ENCODE peak calls at places on chromosomes 11 and 22, in five cellular contexts. G, Y, J, H and T are unnamed samples.

GRCh38 chr22:18110194-18110943 is at the start of gene TUBA8:
- DNase-seq in H (no peak), J (no peak), Y (peak; percentile 43), G (peak; percentile 56), T (peak; percentile 50)

GRCh38 chr22:23192133-23192532 is 11.8 kb downstream of the BCR start:
- DNase-seq in G (no peak), J (no peak), Y (no peak), H (no peak), T (no peak)

GRCh38 chr11:123173040-123173855 is 21.8 kb downstream of the CLMP start:
- DNase-seq in J (no peak), G (peak; percentile 98), Y (no peak), H (peak; percentile 98), T (no peak)

GRCh38 chr22:22242488-22242887 is 2.1 kb upstream of the VPREB1 start:
- DNase-seq in Y (no peak), J (no peak), H (no peak), G (no peak), T (no peak)

GRCh38 chr11:58923300-58923788 is 15.9 kb upstream of the GLYATL1 start:
- DNase-seq in G (peak; percentile 64), J (no peak), H (no peak), Y (peak; percentile 61), T (peak; percentile 73)

GRCh38 chr11:34525098-34525497 is 11.5 kb upstream of the ELF5 start:
- DNase-seq in H (no peak), G (no peak), J (no peak), Y (no peak), T (no peak)

GRCh38 chr11:82523141-82523540 is 210.5 kb downstream of the FAM181B start:
- DNase-seq in H (no peak), J (no peak), G (no peak), Y (no peak), T (no peak)

GRCh38 chr11:57249384-57250319 is 12.6 kb upstream of the APLNR start:
- DNase-seq in H (no peak), J (peak; percentile 12), Y (peak; percentile 77), G (peak; percentile 54), T (peak; percentile 21)

GRCh38 chr22:44307509-44308169 is 5.1 kb downstream of the SHISAL1 start:
- DNase-seq in H (no peak), J (no peak), Y (no peak), G (no peak), T (no peak)

GRCh38 chr22:17580461-17581031 is 17.2 kb downstream of the SLC25A18 start:
- DNase-seq in J (no peak), Y (peak; percentile 84), H (no peak), G (no peak), T (no peak)

GRCh38 chr22:18947905-18948304 is 11.8 kb upstream of the PRODH start:
- DNase-seq in J (no peak), G (no peak), Y (peak; percentile 63), H (no peak), T (no peak)

GRCh38 chr11:112625816-112626215 is 335.4 kb upstream of the NCAM1 start:
- DNase-seq in H (no peak), G (no peak), Y (no peak), J (no peak), T (no peak)

GRCh38 chr22:33597274-33597985 is 322.8 kb downstream of the LARGE1 start:
- DNase-seq in H (no peak), J (no peak), Y (no peak), G (no peak), T (no peak)

GRCh38 chr11:79436911-79437273 is 3.9 kb downstream of the TENM4 start:
- DNase-seq in Y (no peak), H (no peak), G (no peak), J (no peak), T (no peak)

GRCh38 chr11:46378811-46379482 is 2.5 kb upstream of the MDK start:
- DNase-seq in J (no peak), G (no peak), H (no peak), Y (peak; percentile 18), T (no peak)

GRCh38 chr11:124172076-124172475 is 11.1 kb upstream of the OR10D3 start:
- DNase-seq in G (no peak), H (no peak), J (no peak), Y (no peak), T (no peak)

GRCh38 chr11:79066456-79067354 is 374.1 kb downstream of the TENM4 start:
- DNase-seq in J (no peak), H (no peak), G (no peak), Y (peak; percentile 71), T (no peak)

GRCh38 chr22:39900306-39901227 is at the start of gene GRAP2:
- DNase-seq in Y (no peak), H (no peak), G (no peak), J (no peak), T (no peak)

GRCh38 chr11:130668751-130669150 is 220.3 kb downstream of the ADAMTS15 start:
- DNase-seq in J (no peak), G (no peak), Y (no peak), H (no peak), T (no peak)

GRCh38 chr11:57515332-57516060 is at the start of gene SLC43A1:
- DNase-seq in J (no peak), Y (no peak), G (peak; percentile 60), H (no peak), T (peak; percentile 9)

GRCh38 chr11:6705905-6706535 is 22.9 kb upstream of the MRPL17 start:
- DNase-seq in Y (peak; percentile 24), J (no peak), H (no peak), G (peak; percentile 53), T (peak; percentile 25)

GRCh38 chr11:120025606-120026335 is 112.1 kb downstream of the TRIM29 start:
- DNase-seq in Y (peak; percentile 2), G (no peak), J (no peak), H (no peak), T (no peak)

GRCh38 chr11:126363706-126364245 is 8.3 kb downstream of the ST3GAL4 start:
- DNase-seq in G (no peak), H (no peak), Y (no peak), J (no peak), T (no peak)

GRCh38 chr22:30212996-30213441 is 33.5 kb downstream of the LIF start:
- DNase-seq in H (peak; percentile 50), J (no peak), Y (no peak), G (peak; percentile 74), T (no peak)

GRCh38 chr11:35680506-35680905 is 17.9 kb downstream of the TRIM44 start:
- DNase-seq in H (no peak), Y (no peak), G (no peak), J (no peak), T (no peak)

GRCh38 chr22:39216143-39216490 is 28.7 kb downstream of the PDGFB start:
- DNase-seq in J (no peak), Y (no peak), H (no peak), G (no peak), T (no peak)

GRCh38 chr22:43829448-43829821 is 17.3 kb upstream of the EFCAB6 start:
- DNase-seq in J (no peak), Y (no peak), H (no peak), G (no peak), T (no peak)

GRCh38 chr11:2186669-2187266 is 15.2 kb upstream of the TH start:
- DNase-seq in H (no peak), Y (peak; percentile 66), G (peak; percentile 23), J (peak; percentile 11), T (no peak)

GRCh38 chr22:36828815-36829214 is 12.0 kb upstream of the PVALB start:
- DNase-seq in H (no peak), G (no peak), Y (no peak), J (no peak), T (no peak)

GRCh38 chr11:110991621-110992355 is 253.7 kb upstream of the POU2AF2 start:
- DNase-seq in Y (no peak), H (no peak), J (no peak), G (no peak), T (no peak)